ENCODE peak calls at places on chromosomes 13 and 19, in ten cellular contexts. P is mucosa of descending colon, Y is AG09319, B is H9, Q is lower leg skin, R is suprapubic skin, Z is breast epithelium, S is sigmoid colon, I is body of pancreas, T is psoas muscle. N is an unnamed sample.

GRCh38 chr19:10450853-10451609 is 30.7 kb downstream of the PDE4A start:
- DNase-seq in P (peak), Y (no peak), B (peak), Q (no peak), R (no peak), Z (no peak), S (no peak), I (no peak), T (no peak), N (no peak)

GRCh38 chr13:77053192-77053591 is 26.2 kb upstream of the FBXL3 start:
- DNase-seq in P (no peak), Y (no peak), B (no peak), Q (no peak), R (no peak), Z (no peak), S (no peak), I (no peak), T (no peak), N (no peak)

GRCh38 chr13:34129422-34129821 is 311.5 kb downstream of the RFC3 start:
- DNase-seq in P (no peak), Y (no peak), B (no peak), Q (no peak), R (no peak), Z (no peak), S (no peak), I (no peak), T (no peak), N (no peak)

GRCh38 chr19:40443930-40444180 is 280 bp downstream of the SERTAD3 start:
- DNase-seq in P (no peak), Y (no peak), B (no peak), Q (no peak), R (no peak), Z (no peak), S (no peak), I (no peak), T (no peak), N (no peak)

GRCh38 chr19:18677156-18677555 is 6.3 kb upstream of the CRTC1 start:
- DNase-seq in P (no peak), Y (no peak), B (no peak), Q (no peak), R (no peak), Z (no peak), S (no peak), I (no peak), T (no peak), N (no peak)

GRCh38 chr19:36113895-36114762 is 546 bp downstream of the POLR2I start:
- DNase-seq in P (peak), Y (no peak), B (peak), Q (peak), R (peak), Z (no peak), S (no peak), I (peak), T (peak), N (no peak)

GRCh38 chr19:4086336-4086953 is 19.7 kb upstream of the ZBTB7A start:
- DNase-seq in P (peak), Y (no peak), B (no peak), Q (no peak), R (no peak), Z (no peak), S (no peak), I (no peak), T (no peak), N (no peak)

GRCh38 chr13:21913010-21913409 is 242.1 kb downstream of the FGF9 start:
- DNase-seq in P (no peak), Y (no peak), B (peak), Q (no peak), R (no peak), Z (no peak), S (no peak), I (no peak), T (no peak), N (no peak)

GRCh38 chr19:46471116-46471733 is at the start of gene PNMA8A:
- DNase-seq in P (no peak), Y (no peak), B (peak), Q (no peak), R (peak), Z (no peak), S (peak), I (peak), T (peak), N (peak)

GRCh38 chr19:33486407-33486806 is 35.2 kb downstream of the PEPD start:
- DNase-seq in P (no peak), Y (no peak), B (no peak), Q (no peak), R (peak), Z (no peak), S (peak), I (peak), T (no peak), N (no peak)

GRCh38 chr19:4278926-4279529 is at the start of gene SHD:
- DNase-seq in P (no peak), Y (no peak), B (no peak), Q (no peak), R (no peak), Z (no peak), S (no peak), I (no peak), T (no peak), N (no peak)

GRCh38 chr13:23378009-23378632 is 55.4 kb downstream of the SACS start:
- DNase-seq in P (no peak), Y (peak), B (no peak), Q (peak), R (no peak), Z (no peak), S (no peak), I (no peak), T (no peak), N (no peak)

GRCh38 chr13:59677966-59678814 is 485.5 kb downstream of the DIAPH3 start:
- DNase-seq in P (no peak), Y (peak), B (no peak), Q (no peak), R (no peak), Z (no peak), S (no peak), I (peak), T (no peak), N (no peak)

GRCh38 chr13:111051656-111052232 is 63.4 kb upstream of the ARHGEF7 start:
- DNase-seq in P (no peak), Y (no peak), B (no peak), Q (no peak), R (no peak), Z (no peak), S (no peak), I (no peak), T (no peak), N (no peak)

GRCh38 chr13:93298741-93299140 is 72.1 kb downstream of the GPC6 start:
- DNase-seq in P (no peak), Y (no peak), B (no peak), Q (no peak), R (no peak), Z (no peak), S (no peak), I (no peak), T (no peak), N (no peak)

GRCh38 chr19:3554254-3555083 is 2.9 kb downstream of the MFSD12 start:
- DNase-seq in P (peak), Y (no peak), B (no peak), Q (no peak), R (no peak), Z (no peak), S (no peak), I (no peak), T (no peak), N (no peak)

GRCh38 chr13:82878536-82878935 is 1003.7 kb downstream of the SLITRK1 start:
- DNase-seq in P (no peak), Y (no peak), B (no peak), Q (no peak), R (no peak), Z (no peak), S (no peak), I (no peak), T (no peak), N (no peak)

GRCh38 chr19:29376855-29377354 is 148.9 kb upstream of the VSTM2B start:
- DNase-seq in P (no peak), Y (no peak), B (peak), Q (peak), R (peak), Z (no peak), S (no peak), I (no peak), T (no peak), N (no peak)

GRCh38 chr19:29817316-29817715 is 5.5 kb downstream of the CCNE1 start:
- DNase-seq in P (no peak), Y (no peak), B (no peak), Q (no peak), R (no peak), Z (no peak), S (no peak), I (no peak), T (no peak), N (no peak)

GRCh38 chr13:66216723-66217122 is 1013.4 kb downstream of the PCDH9 start:
- DNase-seq in P (no peak), Y (no peak), B (no peak), Q (no peak), R (no peak), Z (no peak), S (no peak), I (no peak), T (no peak), N (no peak)

GRCh38 chr13:60267498-60268202 is 103.9 kb upstream of the DIAPH3 start:
- DNase-seq in P (no peak), Y (no peak), B (peak), Q (no peak), R (no peak), Z (no peak), S (no peak), I (peak), T (no peak), N (no peak)

DNA sequence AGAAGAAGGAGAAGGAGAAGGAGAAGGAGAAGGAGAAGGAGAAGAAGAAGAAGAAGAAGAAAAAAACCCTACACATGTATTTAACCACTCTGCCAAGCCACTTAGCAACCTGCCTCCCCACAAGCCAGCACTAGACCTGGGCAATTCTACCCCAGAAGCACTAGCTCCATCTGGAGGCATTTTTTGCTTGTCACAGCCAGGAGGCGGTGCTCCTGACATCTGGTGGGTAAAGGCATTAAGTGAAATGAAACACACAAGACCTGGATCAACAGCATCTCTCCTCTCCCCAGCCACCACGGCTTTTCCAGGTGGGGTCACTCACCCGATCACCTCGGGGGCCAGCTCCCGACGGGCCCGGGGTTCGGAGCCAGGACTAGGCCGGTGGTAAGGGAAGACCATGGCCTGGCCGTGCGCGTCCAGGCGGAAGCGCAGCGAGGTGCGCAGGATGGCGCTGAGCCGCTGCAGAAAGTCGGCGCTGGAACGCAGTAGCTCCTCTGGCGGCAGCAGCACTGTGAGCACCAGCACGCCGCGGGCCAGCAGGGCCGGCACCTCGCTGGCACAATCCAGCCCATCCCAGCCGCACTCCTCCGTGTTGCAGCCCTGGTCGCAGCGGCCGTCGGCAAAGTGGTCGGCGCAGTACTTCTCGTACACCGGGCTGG is 26.9 kb downstream of the NOTCH3 start:
- DNase-seq in P (no peak), Y (no peak), B (no peak), Q (no peak), R (no peak), Z (no peak), S (no peak), I (no peak), T (no peak), N (no peak)
- TF ChIP-seq CTCF in P (no peak), Y (peak), B (peak), Q (no peak), R (no peak), Z (no peak), S (no peak), I (no peak), T (no peak), N (no peak)

GRCh38 chr13:32265726-32266125 is 49.4 kb downstream of the ZAR1L start:
- DNase-seq in P (no peak), Y (no peak), B (no peak), Q (no peak), R (no peak), Z (no peak), S (no peak), I (no peak), T (no peak), N (no peak)

GRCh38 chr13:32272021-32272695 is 43.0 kb downstream of the ZAR1L start:
- DNase-seq in P (no peak), Y (no peak), B (no peak), Q (no peak), R (no peak), Z (no peak), S (no peak), I (no peak), T (no peak), N (no peak)

GRCh38 chr13:32264407-32264806 is 50.8 kb downstream of the ZAR1L start:
- DNase-seq in P (no peak), Y (no peak), B (no peak), Q (peak), R (peak), Z (no peak), S (peak), I (peak), T (peak), N (no peak)

GRCh38 chr13:32266130-32266529 is 49.0 kb downstream of the ZAR1L start:
- DNase-seq in P (no peak), Y (no peak), B (no peak), Q (no peak), R (no peak), Z (no peak), S (no peak), I (no peak), T (no peak), N (no peak)

GRCh38 chr13:32267836-32268439 is 47.2 kb downstream of the ZAR1L start:
- DNase-seq in P (no peak), Y (no peak), B (peak), Q (no peak), R (no peak), Z (no peak), S (no peak), I (peak), T (no peak), N (no peak)
- TF ChIP-seq CTCF in P (peak), Y (peak), B (peak), Q (no peak), R (no peak), Z (peak), S (peak), I (peak), T (peak), N (peak)

GRCh38 chr19:17488593-17489391 is 18.5 kb downstream of the SLC27A1 start:
- DNase-seq in P (peak), Y (no peak), B (peak), Q (peak), R (no peak), Z (peak), S (no peak), I (peak), T (peak), N (peak)
- TF ChIP-seq CTCF in P (no peak), Y (no peak), B (peak), Q (no peak), R (no peak), Z (no peak), S (no peak), I (peak), T (peak), N (no peak)

GRCh38 chr13:35789335-35790166 is 313.1 kb upstream of the MAB21L1 start:
- DNase-seq in P (no peak), Y (peak), B (no peak), Q (no peak), R (no peak), Z (no peak), S (no peak), I (no peak), T (no peak), N (no peak)
- TF ChIP-seq CTCF in P (no peak), Y (peak), B (peak), Q (no peak), R (no peak), Z (peak), S (peak), I (peak), T (peak), N (peak)

DNA sequence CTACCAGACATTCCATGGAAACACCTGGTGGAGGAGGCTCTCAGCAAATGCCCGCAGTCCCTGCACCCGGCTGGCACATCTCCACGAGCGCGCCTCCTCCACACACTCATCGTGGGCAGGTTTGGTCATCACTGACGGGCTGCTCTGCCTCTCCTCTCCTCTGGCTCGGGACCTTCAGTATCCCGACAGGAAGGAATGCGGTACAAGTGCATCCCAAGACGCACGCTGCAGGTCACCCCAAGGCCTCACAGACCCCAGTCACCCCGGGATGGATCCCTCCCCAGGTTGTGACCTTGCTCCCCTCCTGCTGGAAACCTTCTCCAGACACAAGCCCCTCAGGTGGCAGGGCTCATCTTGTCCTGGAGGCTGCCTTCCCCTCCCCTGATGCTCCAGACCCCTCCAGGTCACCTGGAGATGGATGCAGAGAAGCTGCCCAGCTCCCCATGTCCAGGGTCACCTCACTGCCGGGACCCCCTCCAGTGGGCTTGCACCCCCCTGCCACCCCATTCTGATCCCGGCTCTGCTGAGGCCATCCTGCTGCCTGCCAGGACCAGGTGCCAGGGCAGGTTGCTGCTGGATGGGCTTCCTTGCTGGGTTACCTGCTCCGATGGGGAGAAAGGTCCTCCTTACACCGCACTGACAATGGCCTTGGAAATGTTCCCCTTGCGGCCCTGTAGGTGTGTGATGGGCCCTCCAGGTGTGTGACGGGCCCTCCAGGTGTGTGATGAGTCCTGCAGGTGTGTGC is 29.9 kb downstream of the C13orf46 start:
- DNase-seq in P (no peak), Y (no peak), B (no peak), Q (no peak), R (peak), Z (no peak), S (peak), I (peak), T (no peak), N (no peak)
- TF ChIP-seq CTCF in P (no peak), Y (no peak), B (no peak), Q (no peak), R (no peak), Z (no peak), S (no peak), I (no peak), T (no peak), N (no peak)